ENCODE peak calls at places on chromosomes 7 and 10, in eight cellular contexts. L is tibial nerve, N is ovary, K is A549, T is suprapubic skin, A is transverse colon, J is HepG2, C is sigmoid colon. G is an unnamed sample.
A peak's percentile ranks its signal among the peaks of the same experiment; 100 is the strongest.

GRCh38 chr7:104982773-104983619 is 31.0 kb upstream of the KMT2E start:
- DNase-seq in A (no peak), J (no peak), K (no peak), T (no peak), N (no peak), L (peak; percentile 4), C (no peak), G (no peak)

GRCh38 chr7:81233208-81233940 is 314.5 kb upstream of the SEMA3C start:
- DNase-seq in L (no peak), K (no peak), C (no peak), J (no peak), N (no peak), A (no peak), T (no peak), G (no peak)

GRCh38 chr7:156969972-156970420 is 20.5 kb downstream of the NOM1 start:
- DNase-seq in N (no peak), T (no peak), L (no peak), C (no peak), K (no peak), J (no peak), A (no peak), G (no peak)

GRCh38 chr10:127398140-127398966 is 150.8 kb upstream of the NPS start:
- DNase-seq in C (no peak), A (no peak), T (no peak), N (no peak), J (no peak), L (no peak), K (no peak), G (no peak)

GRCh38 chr7:18494821-18495408 is 634 bp upstream of the HDAC9 start:
- DNase-seq in T (no peak), J (no peak), N (no peak), K (no peak), A (no peak), L (no peak), C (no peak), G (no peak)

GRCh38 chr10:50567384-50567783 is 56.4 kb downstream of the SGMS1 start:
- DNase-seq in A (no peak), L (no peak), N (no peak), T (no peak), C (no peak), J (no peak), K (no peak), G (peak; percentile 35)

GRCh38 chr7:3461923-3462322 is 160.9 kb downstream of the SDK1 start:
- DNase-seq in A (no peak), L (no peak), K (no peak), C (no peak), J (no peak), N (no peak), T (no peak), G (no peak)

GRCh38 chr7:1897861-1898627 is 228.0 kb downstream of the ELFN1 start:
- DNase-seq in N (no peak), T (no peak), J (no peak), K (no peak), A (no peak), C (no peak), L (no peak), G (no peak)

GRCh38 chr7:112023282-112023681 is 182.9 kb downstream of the DOCK4 start:
- DNase-seq in J (no peak), A (no peak), L (no peak), T (no peak), C (no peak), K (no peak), N (no peak), G (no peak)
- H3K4me1 ChIP-seq in J (peaks cover 23% of the 10 kb centered on the region), A (no peaks in the 10 kb centered on the region), L (no peaks in the 10 kb centered on the region), T (peaks cover 6% of the 10 kb centered on the region), C (no peaks in the 10 kb centered on the region), K (peaks cover 4% of the 10 kb centered on the region), N (peaks cover 14% of the 10 kb centered on the region), G (no peaks in the 10 kb centered on the region)

GRCh38 chr7:83581667-83582435 is 67.1 kb downstream of the SEMA3E start:
- DNase-seq in N (no peak), J (no peak), L (no peak), T (no peak), A (no peak), K (no peak), C (no peak), G (no peak)

GRCh38 chr7:83574616-83575015 is 74.3 kb downstream of the SEMA3E start:
- DNase-seq in C (no peak), N (no peak), J (no peak), T (no peak), K (no peak), A (no peak), L (no peak), G (no peak)

DNA sequence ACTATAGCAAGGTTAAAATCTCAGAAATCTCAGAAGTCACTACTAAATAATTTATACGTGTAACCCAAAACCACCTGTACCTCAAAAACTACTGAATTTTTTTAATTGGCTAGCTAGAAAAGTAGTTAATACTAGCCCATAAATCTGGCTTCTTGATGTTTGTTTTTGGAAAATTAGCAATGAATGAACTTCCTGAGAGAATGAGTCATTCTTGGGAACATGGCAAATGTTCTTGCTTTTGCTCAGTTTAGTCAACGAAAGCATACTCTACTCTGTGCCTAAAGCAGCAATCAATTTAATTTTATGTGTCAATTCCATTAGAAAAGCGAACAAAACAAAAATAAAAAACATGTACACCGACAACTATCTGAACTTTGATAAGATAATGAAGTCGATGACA is 69.2 kb downstream of the SEMA3E start:
- DNase-seq in L (no peak), C (no peak), N (no peak), T (no peak), J (no peak), K (no peak), A (no peak), G (no peak)
- TF ChIP-seq EP300 in L (no peak), C (no peak), N (no peak), T (no peak), J (no peak), K (no peak), A (no peak), G (no peak)

GRCh38 chr7:90412458-90413184 is 9.4 kb downstream of the CLDN12 start:
- DNase-seq in J (peak; percentile 44), L (no peak), A (peak; percentile 66), C (no peak), K (no peak), T (no peak), N (no peak), G (peak; percentile 55)
- H3K4me1 ChIP-seq in J (peaks cover 50% of the 10 kb centered on the region), L (no peaks in the 10 kb centered on the region), A (peaks cover 26% of the 10 kb centered on the region), C (no peaks in the 10 kb centered on the region), K (peaks cover 5% of the 10 kb centered on the region), T (peaks cover 3% of the 10 kb centered on the region), N (peaks cover 1% of the 10 kb centered on the region), G (peaks cover 7% of the 10 kb centered on the region)

GRCh38 chr7:130008941-130009847 is 42.0 kb downstream of the ZC3HC1 start:
- DNase-seq in T (peak; percentile 80), L (no peak), C (no peak), K (peak; percentile 22), J (peak; percentile 74), N (no peak), A (peak; percentile 58), G (peak; percentile 92)
- TF ChIP-seq EP300 in T (no peak), L (no peak), C (no peak), K (no peak), J (no peak), N (no peak), A (no peak), G (no peak)

GRCh38 chr10:14102056-14102455 is 228.7 kb downstream of the FRMD4A start:
- DNase-seq in A (no peak), C (no peak), K (no peak), J (no peak), L (no peak), N (no peak), T (no peak), G (no peak)

GRCh38 chr10:14106828-14107227 is 223.9 kb downstream of the FRMD4A start:
- DNase-seq in L (no peak), K (no peak), C (no peak), A (no peak), T (no peak), J (no peak), N (no peak), G (no peak)
- H3K4me1 ChIP-seq in L (no peaks in the 10 kb centered on the region), K (no peaks in the 10 kb centered on the region), C (no peaks in the 10 kb centered on the region), A (no peaks in the 10 kb centered on the region), T (no peaks in the 10 kb centered on the region), J (no peaks in the 10 kb centered on the region), N (no peaks in the 10 kb centered on the region), G (no peaks in the 10 kb centered on the region)

GRCh38 chr10:30804478-30805055 is 175.0 kb upstream of the LYZL2 start:
- DNase-seq in A (peak; percentile 47), L (peak; percentile 71), N (peak; percentile 67), C (peak; percentile 95), K (no peak), J (no peak), T (no peak), G (no peak)

GRCh38 chr10:30805061-30805460 is 175.5 kb upstream of the LYZL2 start:
- DNase-seq in C (peak; percentile 81), A (no peak), T (no peak), N (no peak), K (no peak), L (no peak), J (no peak), G (no peak)

GRCh38 chr10:30810416-30810815 is 180.9 kb upstream of the LYZL2 start:
- DNase-seq in L (no peak), A (no peak), C (no peak), N (peak; percentile 49), J (no peak), T (no peak), K (no peak), G (no peak)

GRCh38 chr10:30803901-30804322 is 174.4 kb upstream of the LYZL2 start:
- DNase-seq in L (peak; percentile 77), C (peak; percentile 90), J (no peak), N (peak; percentile 70), A (no peak), T (peak; percentile 83), K (no peak), G (no peak)

DNA sequence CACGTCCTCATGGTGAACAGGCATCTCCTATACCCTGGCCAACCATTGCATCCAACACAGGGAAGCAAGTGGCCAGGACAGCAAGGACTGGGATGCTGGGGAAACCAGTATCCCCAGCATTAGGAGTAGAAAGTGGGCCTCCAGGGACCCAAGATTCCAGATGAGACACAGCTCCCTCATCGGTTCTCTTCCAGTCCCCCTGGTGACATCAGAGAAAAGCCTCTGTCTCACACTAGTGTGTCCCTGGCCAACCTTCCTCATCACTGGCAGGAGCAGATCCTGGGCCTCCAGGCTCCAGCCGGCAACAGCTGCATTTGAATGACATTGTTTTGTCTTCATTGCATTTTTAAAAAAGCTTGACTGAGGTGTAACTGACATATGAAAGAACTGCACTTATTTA is 177.3 kb upstream of the LYZL2 start:
- DNase-seq in L (no peak), A (no peak), N (no peak), T (no peak), J (no peak), C (no peak), K (no peak), G (no peak)
- TF ChIP-seq EP300 in L (no peak), A (no peak), N (no peak), T (no peak), J (no peak), C (no peak), K (no peak), G (no peak)

DNA sequence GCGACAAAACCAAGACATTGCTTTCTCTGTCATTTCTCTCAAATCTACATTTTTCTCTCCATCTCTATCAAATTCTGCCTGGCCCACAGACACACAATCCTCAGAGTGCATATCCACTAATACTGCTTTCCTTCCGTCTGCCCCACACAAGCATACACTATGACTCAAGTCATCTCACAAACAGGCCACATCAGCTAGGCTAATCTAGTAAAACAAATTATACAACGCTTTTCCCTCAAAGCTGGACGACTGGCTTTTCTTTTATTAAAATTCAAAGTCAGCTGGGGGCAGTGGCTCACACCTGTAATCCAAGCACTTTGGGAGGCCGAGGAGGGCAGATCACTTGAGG is 161.2 kb downstream of the FAM107B start:
- DNase-seq in N (no peak), L (no peak), T (no peak), C (no peak), K (no peak), A (no peak), J (no peak), G (no peak)
- H3K4me1 ChIP-seq in N (no peaks in the 10 kb centered on the region), L (no peaks in the 10 kb centered on the region), T (peaks cover 9% of the 10 kb centered on the region), C (no peaks in the 10 kb centered on the region), K (peaks cover 45% of the 10 kb centered on the region), A (peaks cover 13% of the 10 kb centered on the region), J (peaks cover 53% of the 10 kb centered on the region), G (peaks cover 18% of the 10 kb centered on the region)

G was measured in stomach.